ENCODE peak calls at places on chromosomes 4 and X, in seven cellular contexts. O, J, F, L, N, T and Z are unnamed samples.

GRCh38 chr4:2843909-2844584 is 403 bp downstream of the ADD1 start:
- DNase-seq in O (peak; percentile 61), J (peak; percentile 24), F (peak; percentile 50), L (peak; percentile 47), N (no peak), T (peak; percentile 79), Z (peak; percentile 49)

GRCh38 chr4:98510757-98511517 is 147.5 kb downstream of the TSPAN5 start:
- DNase-seq in O (no peak), J (peak; percentile 88), F (no peak), L (no peak), N (no peak), T (no peak), Z (no peak)

GRCh38 chrX:137427061-137427778 is 138.7 kb upstream of the ZIC3 start:
- DNase-seq in O (no peak), J (no peak), F (no peak), L (no peak), N (no peak), T (no peak), Z (no peak)

GRCh38 chrX:37755073-37755472 is 24.8 kb upstream of the CYBB start:
- DNase-seq in O (no peak), J (no peak), F (no peak), L (no peak), N (no peak), T (no peak), Z (no peak)

GRCh38 chr4:15149234-15149841 is 147.1 kb downstream of the CPEB2 start:
- DNase-seq in O (no peak), J (peak; percentile 35), F (no peak), L (no peak), N (no peak), T (no peak), Z (no peak)

GRCh38 chrX:85573801-85574200 is 194.3 kb upstream of the POF1B start:
- DNase-seq in O (no peak), J (no peak), F (no peak), L (no peak), N (no peak), T (no peak), Z (no peak)

GRCh38 chrX:103792916-103793540 is 16.4 kb downstream of the PLP1 start:
- DNase-seq in O (no peak), J (peak; percentile 80), F (no peak), L (no peak), N (no peak), T (no peak), Z (peak; percentile 81)

GRCh38 chr4:11106190-11106589 is 322.5 kb downstream of the HS3ST1 start:
- DNase-seq in O (no peak), J (no peak), F (no peak), L (no peak), N (no peak), T (no peak), Z (peak; percentile 23)

GRCh38 chr4:122450847-122451246 is 5.7 kb downstream of the IL2 start:
- DNase-seq in O (no peak), J (peak; percentile 10), F (no peak), L (peak; percentile 66), N (peak; percentile 73), T (no peak), Z (peak; percentile 13)

GRCh38 chr4:100841911-100842310 is 324.1 kb upstream of the EMCN start:
- DNase-seq in O (no peak), J (no peak), F (no peak), L (no peak), N (no peak), T (no peak), Z (peak; percentile 40)

GRCh38 chrX:129939986-129940385 is 34.0 kb downstream of the UTP14A start:
- DNase-seq in O (peak; percentile 30), J (no peak), F (no peak), L (no peak), N (no peak), T (no peak), Z (no peak)

GRCh38 chr4:103008875-103009729 is 10.4 kb downstream of the SLC9B1 start:
- DNase-seq in O (no peak), J (peak; percentile 80), F (peak; percentile 37), L (peak; percentile 22), N (peak; percentile 68), T (no peak), Z (peak; percentile 87)

GRCh38 chrX:23374291-23374690 is 39.6 kb downstream of the PTCHD1 start:
- DNase-seq in O (no peak), J (no peak), F (no peak), L (peak; percentile 34), N (no peak), T (no peak), Z (no peak)

GRCh38 chrX:13028871-13029336 is 15.5 kb downstream of the FAM9C start:
- DNase-seq in O (no peak), J (no peak), F (no peak), L (no peak), N (no peak), T (no peak), Z (no peak)

GRCh38 chr4:172514011-172514410 is 654.6 kb upstream of the GALNT7 start:
- DNase-seq in O (no peak), J (no peak), F (no peak), L (no peak), N (no peak), T (no peak), Z (no peak)

GRCh38 chr4:108068422-108068821 is 78.7 kb downstream of the HADH start:
- DNase-seq in O (no peak), J (no peak), F (no peak), L (no peak), N (no peak), T (no peak), Z (no peak)

GRCh38 chr4:123967360-123967759 is 570.8 kb downstream of the SPRY1 start:
- DNase-seq in O (no peak), J (no peak), F (no peak), L (no peak), N (no peak), T (no peak), Z (no peak)

GRCh38 chrX:136353519-136354095 is 52.8 kb downstream of the ADGRG4 start:
- DNase-seq in O (no peak), J (no peak), F (no peak), L (no peak), N (peak; percentile 46), T (no peak), Z (no peak)

GRCh38 chrX:896256-896655 is 265.7 kb downstream of the SHOX start:
- DNase-seq in O (no peak), J (no peak), F (no peak), L (no peak), N (no peak), T (no peak), Z (no peak)

GRCh38 chr4:183011213-183011907 is 87.7 kb upstream of the WWC2 start:
- DNase-seq in O (no peak), J (peak; percentile 65), F (no peak), L (no peak), N (no peak), T (no peak), Z (no peak)

GRCh38 chr4:107825072-107825789 is 499 bp downstream of the SGMS2 start:
- DNase-seq in O (no peak), J (peak; percentile 39), F (peak; percentile 61), L (peak; percentile 75), N (no peak), T (peak; percentile 79), Z (peak; percentile 52)

DNA sequence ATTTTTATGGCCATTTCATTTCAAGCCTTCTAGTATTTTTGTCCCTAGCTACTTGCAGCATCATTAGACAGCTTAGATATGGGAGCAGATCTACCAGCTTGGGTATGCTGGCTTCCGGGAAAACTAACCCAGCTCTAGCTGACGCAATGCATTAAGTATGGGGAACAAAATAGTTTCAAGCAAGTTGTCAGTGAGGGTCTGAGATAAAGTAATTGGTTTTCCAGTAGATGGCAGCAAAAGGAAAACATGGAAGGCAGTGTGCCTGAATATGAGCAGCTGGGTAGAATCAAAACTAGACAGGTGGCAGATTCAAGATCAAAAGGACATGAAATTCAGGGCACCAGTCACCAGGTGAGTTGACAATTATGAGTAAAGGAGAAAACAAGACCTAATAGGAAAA is 340.9 kb upstream of the CTSO start:
- DNase-seq in O (no peak), J (peak; percentile 87), F (no peak), L (peak; percentile 11), N (peak; percentile 76), T (no peak), Z (peak; percentile 94)
- H3K27ac ChIP-seq in O (no peak overlapping the region), J (no peak overlapping the region), F (no peak overlapping the region), L (no peak overlapping the region), N (no peak overlapping the region), T (no peak overlapping the region), Z (no peak overlapping the region)

GRCh38 chr4:8819421-8820177 is 52.0 kb downstream of the HMX1 start:
- DNase-seq in O (no peak), J (no peak), F (no peak), L (no peak), N (no peak), T (no peak), Z (no peak)
- TF ChIP-seq CTCF in O (no peak), J (no peak), F (no peak), L (peak; percentile 59), N (peak; percentile 23), T (no peak), Z (no peak)

GRCh38 chr4:184745747-184746531 is 12.0 kb upstream of the CENPU start:
- DNase-seq in O (peak; percentile 57), J (peak; percentile 76), F (peak; percentile 85), L (peak; percentile 85), N (peak; percentile 29), T (peak; percentile 80), Z (peak; percentile 81)
- H3K27ac ChIP-seq in O (peak overlapping the region; percentile 89), J (no peak overlapping the region), F (peak overlapping the region; percentile 72), L (no peak overlapping the region), N (no peak overlapping the region), T (peak overlapping the region; percentile 83), Z (no peak overlapping the region)

GRCh38 chr4:52546449-52546848 is 112.7 kb downstream of the USP46 start:
- DNase-seq in O (no peak), J (no peak), F (no peak), L (no peak), N (no peak), T (no peak), Z (no peak)

GRCh38 chr4:52545099-52546069 is 113.7 kb downstream of the USP46 start:
- DNase-seq in O (peak; percentile 73), J (peak; percentile 65), F (peak; percentile 75), L (peak; percentile 46), N (peak; percentile 52), T (peak; percentile 75), Z (peak; percentile 65)

GRCh38 chr4:52551487-52551886 is 107.6 kb downstream of the USP46 start:
- DNase-seq in O (peak; percentile 69), J (no peak), F (no peak), L (no peak), N (no peak), T (no peak), Z (no peak)

GRCh38 chr4:52550186-52550585 is 108.9 kb downstream of the USP46 start:
- DNase-seq in O (no peak), J (no peak), F (no peak), L (no peak), N (no peak), T (no peak), Z (no peak)

DNA sequence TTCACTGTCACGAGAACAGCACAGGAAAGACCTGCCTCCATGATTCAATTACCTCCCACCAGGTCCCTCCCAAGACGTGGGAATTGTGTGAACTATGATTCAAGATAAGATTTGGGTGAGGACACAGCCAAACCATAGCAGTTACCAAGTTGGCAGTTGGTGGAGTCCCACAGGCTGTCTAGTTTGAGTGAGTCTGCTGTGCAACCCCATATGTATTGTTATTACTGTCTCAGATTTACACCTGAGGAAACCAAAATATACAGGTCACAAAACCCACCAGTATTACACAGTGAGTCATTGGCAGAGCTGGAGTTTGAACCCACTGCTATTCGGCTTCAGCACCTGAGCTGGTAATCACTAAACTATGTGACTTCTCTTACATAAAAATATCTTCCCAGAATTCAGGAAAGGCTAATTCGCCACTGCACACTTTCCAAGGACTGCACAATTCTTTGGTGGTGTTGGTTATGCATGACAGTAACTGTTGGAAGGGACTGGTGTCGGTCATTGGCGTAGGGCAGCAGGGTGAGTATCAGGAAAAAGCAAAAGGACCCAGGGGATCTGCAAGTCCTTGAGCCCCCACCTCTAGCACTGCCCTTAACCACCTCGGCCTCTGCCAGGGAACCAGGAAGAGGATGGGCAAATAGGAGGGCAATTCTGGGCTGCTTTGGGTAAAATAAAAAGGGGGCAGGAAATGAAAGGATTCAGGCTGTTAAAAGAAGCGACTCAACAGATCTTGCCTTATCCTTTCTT is 110.1 kb downstream of the USP46 start:
- DNase-seq in O (no peak), J (no peak), F (no peak), L (no peak), N (no peak), T (no peak), Z (no peak)
- TF ChIP-seq CTCF in O (no peak), J (no peak), F (no peak), L (no peak), N (no peak), T (no peak), Z (no peak)